ENCODE peak calls at places on chromosomes 6 and 20, in six cellular contexts. K is cardiac fibroblast, T is NCI-H2029 treated with DMSO at 0.1 percent for 48 hours, P is AG09309, Q is progenitor cell of endocrine pancreas, U is non-pigmented ciliary epithelial cell. X is an unnamed sample.

GRCh38 chr6:42864602-42865001 is 14.8 kb upstream of the RPL7L1 start:
- DNase-seq in K (no peak), T (no peak), P (no peak), Q (no peak), U (no peak), X (no peak)

GRCh38 chr6:141107562-141108160 is 1025.1 kb upstream of the GJE1 start:
- DNase-seq in K (peak; percentile 85), T (no peak), P (no peak), Q (no peak), U (no peak), X (no peak)

GRCh38 chr20:52859156-52859887 is 112.8 kb upstream of the TSHZ2 start:
- DNase-seq in K (peak; percentile 22), T (no peak), P (no peak), Q (no peak), U (no peak), X (peak; percentile 57)

GRCh38 chr20:2998728-2999127 is 44.7 kb upstream of the GNRH2 start:
- DNase-seq in K (no peak), T (no peak), P (no peak), Q (no peak), U (no peak), X (no peak)

GRCh38 chr6:2945069-2945452 is 26.3 kb downstream of the SERPINB6 start:
- DNase-seq in K (no peak), T (no peak), P (no peak), Q (no peak), U (no peak), X (peak; percentile 55)

GRCh38 chr6:109311481-109311880 is 70.8 kb downstream of the CD164 start:
- DNase-seq in K (no peak), T (no peak), P (no peak), Q (no peak), U (no peak), X (no peak)

GRCh38 chr6:119921491-119922010 is 572.0 kb upstream of the MAN1A1 start:
- DNase-seq in K (no peak), T (no peak), P (no peak), Q (no peak), U (no peak), X (no peak)

GRCh38 chr6:17984822-17985660 is 2.4 kb downstream of the KIF13A start:
- DNase-seq in K (no peak), T (no peak), P (no peak), Q (no peak), U (no peak), X (no peak)

GRCh38 chr6:53793318-53793975 is 1.4 kb upstream of the LRRC1 start:
- DNase-seq in K (peak; percentile 55), T (peak; percentile 46), P (no peak), Q (peak; percentile 56), U (no peak), X (peak; percentile 66)

GRCh38 chr6:90103056-90103793 is 193.4 kb downstream of the BACH2 start:
- DNase-seq in K (no peak), T (no peak), P (no peak), Q (no peak), U (no peak), X (no peak)

GRCh38 chr6:106119991-106120390 is 33.9 kb downstream of the PRDM1 start:
- DNase-seq in K (peak; percentile 27), T (no peak), P (no peak), Q (no peak), U (no peak), X (no peak)

GRCh38 chr6:79196908-79197307 is 37.6 kb downstream of the HMGN3 start:
- DNase-seq in K (no peak), T (no peak), P (no peak), Q (no peak), U (no peak), X (no peak)

GRCh38 chr6:80440496-80441160 is 334.2 kb downstream of the BCKDHB start:
- DNase-seq in K (no peak), T (no peak), P (no peak), Q (no peak), U (no peak), X (no peak)

X was measured in suprapubic skin.